ENCODE peak calls at places on chromosomes 13 and 19, in seven cellular contexts. A is left lung, Z is fibroblast of lung, R is keratinocyte, P is epithelial cell of esophagus, Q is upper lobe of right lung, N is AG10803. I is an unnamed sample.

GRCh38 chr13:37058801-37059135 is 720 bp downstream of the SUPT20H start:
- DNase-seq in A (no peak), Z (peak), R (no peak), P (peak), Q (no peak), N (no peak), I (no peak)

GRCh38 chr19:46700704-46701103 is 16.2 kb downstream of the PRKD2 start:
- DNase-seq in A (no peak), Z (no peak), R (no peak), P (no peak), Q (no peak), N (no peak), I (no peak)

GRCh38 chr13:87889241-87889640 is 218.1 kb downstream of the SLITRK5 start:
- DNase-seq in A (no peak), Z (no peak), R (no peak), P (no peak), Q (no peak), N (no peak), I (no peak)

GRCh38 chr13:29505950-29506349 is 89.5 kb downstream of the SLC7A1 start:
- DNase-seq in A (no peak), Z (no peak), R (no peak), P (no peak), Q (peak), N (no peak), I (no peak)

GRCh38 chr19:30253581-30253996 is 118.6 kb upstream of the ZNF536 start:
- DNase-seq in A (no peak), Z (no peak), R (no peak), P (no peak), Q (no peak), N (peak), I (no peak)

GRCh38 chr19:1240925-1241324 is 626 bp upstream of the ATP5F1D start:
- DNase-seq in A (no peak), Z (no peak), R (no peak), P (no peak), Q (no peak), N (no peak), I (no peak)

GRCh38 chr19:21474671-21475181 is 30.7 kb upstream of the ZNF429 start:
- DNase-seq in A (peak), Z (peak), R (no peak), P (peak), Q (peak), N (peak), I (peak)

GRCh38 chr13:25971499-25972145 is 80.2 kb downstream of the SHISA2 start:
- DNase-seq in A (no peak), Z (no peak), R (no peak), P (no peak), Q (no peak), N (no peak), I (no peak)

GRCh38 chr19:43362179-43362578 is 8.7 kb downstream of the CD177 start:
- DNase-seq in A (no peak), Z (peak), R (no peak), P (no peak), Q (no peak), N (no peak), I (no peak)

GRCh38 chr19:47699360-47699917 is 13.8 kb upstream of the EHD2 start:
- DNase-seq in A (no peak), Z (no peak), R (no peak), P (peak), Q (no peak), N (no peak), I (peak)

GRCh38 chr19:18014197-18014596 is 6.2 kb downstream of the ARRDC2 start:
- DNase-seq in A (no peak), Z (no peak), R (no peak), P (no peak), Q (no peak), N (no peak), I (no peak)

GRCh38 chr19:37087110-37087509 is 8.9 kb downstream of the ZNF420 start:
- DNase-seq in A (no peak), Z (no peak), R (no peak), P (no peak), Q (no peak), N (no peak), I (no peak)

GRCh38 chr13:77800219-77800618 is 102.7 kb downstream of the SLAIN1 start:
- DNase-seq in A (no peak), Z (peak), R (no peak), P (no peak), Q (no peak), N (peak), I (no peak)

GRCh38 chr13:88376762-88377388 is 705.7 kb downstream of the SLITRK5 start:
- DNase-seq in A (no peak), Z (no peak), R (no peak), P (peak), Q (no peak), N (no peak), I (no peak)

GRCh38 chr13:113458218-113459065 is 5.2 kb upstream of the ADPRHL1 start:
- DNase-seq in A (no peak), Z (peak), R (no peak), P (no peak), Q (peak), N (no peak), I (no peak)
- TF ChIP-seq CTCF in A (no peak), Z (peak), R (peak), P (peak), Q (peak), N (peak), I (no peak)

GRCh38 chr19:23420824-23421223 is 25.6 kb upstream of the ZNF91 start:
- DNase-seq in A (no peak), Z (no peak), R (no peak), P (no peak), Q (no peak), N (no peak), I (no peak)
- TF ChIP-seq CTCF in A (no peak), Z (no peak), R (peak), P (no peak), Q (no peak), N (no peak), I (no peak)

GRCh38 chr13:62019858-62020257 is 604.2 kb upstream of the PCDH20 start:
- DNase-seq in A (no peak), Z (no peak), R (no peak), P (no peak), Q (no peak), N (no peak), I (no peak)

GRCh38 chr13:62014299-62014698 is 598.6 kb upstream of the PCDH20 start:
- DNase-seq in A (no peak), Z (peak), R (no peak), P (peak), Q (no peak), N (no peak), I (no peak)
- TF ChIP-seq CTCF in A (no peak), Z (no peak), R (no peak), P (peak), Q (no peak), N (no peak), I (no peak)

DNA sequence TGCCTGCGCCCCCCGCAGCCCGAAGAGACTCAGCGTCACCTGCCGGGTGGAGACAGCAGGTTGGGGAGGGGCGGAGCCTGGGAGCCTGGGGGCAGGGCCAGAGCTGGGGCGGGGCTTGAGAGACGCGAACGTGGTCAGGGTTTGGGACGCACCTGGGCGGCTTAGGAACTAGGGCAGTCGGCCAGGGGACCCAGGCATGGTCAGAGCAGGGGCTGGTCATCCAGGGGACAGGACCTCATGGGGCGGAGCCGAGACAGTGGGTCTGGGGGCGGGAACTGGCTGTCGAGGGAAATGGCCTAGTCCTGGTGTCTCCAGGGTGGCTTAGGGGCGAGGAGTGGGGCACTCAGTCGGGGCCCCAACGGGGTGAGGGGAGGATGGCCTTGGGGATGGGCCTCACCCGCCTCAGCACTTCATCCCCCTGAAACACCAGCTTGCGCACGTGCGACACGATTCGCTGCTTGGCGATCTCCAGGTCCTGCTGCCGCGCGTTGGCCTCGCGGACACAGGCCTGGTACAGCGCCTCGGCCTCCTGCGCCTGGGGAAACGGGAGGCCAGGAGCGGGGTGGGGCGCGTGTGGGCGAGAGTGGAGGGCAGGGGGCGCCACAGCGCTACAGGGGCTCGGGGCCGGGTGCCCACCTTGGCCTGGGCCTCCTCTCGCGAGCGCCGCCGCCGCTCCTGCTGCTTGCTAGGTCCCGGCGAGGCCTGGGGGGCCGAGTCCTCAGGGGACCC is 5.8 kb downstream of the GMIP start:
- DNase-seq in A (no peak), Z (no peak), R (no peak), P (no peak), Q (no peak), N (no peak), I (no peak)
- TF ChIP-seq CTCF in A (no peak), Z (no peak), R (no peak), P (no peak), Q (no peak), N (no peak), I (no peak)

GRCh38 chr19:31562916-31563626 is 213.8 kb upstream of the TSHZ3 start:
- DNase-seq in A (no peak), Z (no peak), R (no peak), P (no peak), Q (no peak), N (no peak), I (no peak)
- TF ChIP-seq CTCF in A (no peak), Z (no peak), R (no peak), P (no peak), Q (no peak), N (no peak), I (no peak)

DNA sequence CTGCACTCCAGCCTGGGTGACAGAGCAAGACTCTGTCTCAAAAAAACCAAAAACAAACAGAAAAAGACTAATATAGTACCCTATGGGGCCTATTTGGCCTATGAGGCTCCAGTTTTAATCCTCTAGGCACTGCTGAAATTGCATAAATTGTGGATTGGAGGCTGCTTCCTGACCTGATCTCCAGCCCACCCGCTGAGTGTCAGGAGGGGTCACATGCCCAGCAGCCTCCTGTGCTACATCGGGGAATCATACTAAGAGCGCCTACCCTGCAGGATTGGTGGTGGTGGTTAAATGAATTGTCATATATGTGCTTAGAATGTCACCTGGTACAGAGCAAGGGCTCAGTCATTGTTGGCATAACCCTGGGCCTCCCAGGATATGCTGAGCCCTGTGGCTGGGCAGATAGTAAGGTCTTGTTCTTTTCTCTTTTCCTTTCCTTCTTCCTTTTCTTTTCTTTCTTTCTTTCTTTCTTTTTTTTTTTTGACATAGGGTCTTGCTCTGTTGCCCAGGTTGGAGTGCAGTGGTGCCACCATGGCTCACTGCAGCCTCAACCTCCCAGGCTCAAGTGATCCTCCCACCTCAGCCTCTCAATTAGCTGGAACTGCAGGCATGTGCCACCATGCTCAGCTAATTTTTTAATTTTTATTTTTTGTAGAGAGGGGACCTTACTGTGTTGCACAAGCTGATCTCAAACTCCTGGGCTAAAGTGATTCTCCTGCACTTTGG is 31.3 kb downstream of the LTBP4 start:
- DNase-seq in A (no peak), Z (no peak), R (no peak), P (no peak), Q (no peak), N (no peak), I (no peak)
- TF ChIP-seq CTCF in A (no peak), Z (no peak), R (no peak), P (no peak), Q (no peak), N (no peak), I (no peak)

GRCh38 chr19:38635483-38636399 is 11.7 kb upstream of the ACTN4 start:
- DNase-seq in A (no peak), Z (no peak), R (no peak), P (no peak), Q (no peak), N (no peak), I (peak)
- TF ChIP-seq CTCF in A (no peak), Z (no peak), R (no peak), P (no peak), Q (no peak), N (no peak), I (no peak)

GRCh38 chr13:44989071-44989889 is at the start of the genes GPALPP1 and NUFIP1:
- DNase-seq in A (peak), Z (peak), R (peak), P (peak), Q (peak), N (peak), I (peak)
- TF ChIP-seq CTCF in A (no peak), Z (peak), R (peak), P (peak), Q (no peak), N (peak), I (no peak)

DNA sequence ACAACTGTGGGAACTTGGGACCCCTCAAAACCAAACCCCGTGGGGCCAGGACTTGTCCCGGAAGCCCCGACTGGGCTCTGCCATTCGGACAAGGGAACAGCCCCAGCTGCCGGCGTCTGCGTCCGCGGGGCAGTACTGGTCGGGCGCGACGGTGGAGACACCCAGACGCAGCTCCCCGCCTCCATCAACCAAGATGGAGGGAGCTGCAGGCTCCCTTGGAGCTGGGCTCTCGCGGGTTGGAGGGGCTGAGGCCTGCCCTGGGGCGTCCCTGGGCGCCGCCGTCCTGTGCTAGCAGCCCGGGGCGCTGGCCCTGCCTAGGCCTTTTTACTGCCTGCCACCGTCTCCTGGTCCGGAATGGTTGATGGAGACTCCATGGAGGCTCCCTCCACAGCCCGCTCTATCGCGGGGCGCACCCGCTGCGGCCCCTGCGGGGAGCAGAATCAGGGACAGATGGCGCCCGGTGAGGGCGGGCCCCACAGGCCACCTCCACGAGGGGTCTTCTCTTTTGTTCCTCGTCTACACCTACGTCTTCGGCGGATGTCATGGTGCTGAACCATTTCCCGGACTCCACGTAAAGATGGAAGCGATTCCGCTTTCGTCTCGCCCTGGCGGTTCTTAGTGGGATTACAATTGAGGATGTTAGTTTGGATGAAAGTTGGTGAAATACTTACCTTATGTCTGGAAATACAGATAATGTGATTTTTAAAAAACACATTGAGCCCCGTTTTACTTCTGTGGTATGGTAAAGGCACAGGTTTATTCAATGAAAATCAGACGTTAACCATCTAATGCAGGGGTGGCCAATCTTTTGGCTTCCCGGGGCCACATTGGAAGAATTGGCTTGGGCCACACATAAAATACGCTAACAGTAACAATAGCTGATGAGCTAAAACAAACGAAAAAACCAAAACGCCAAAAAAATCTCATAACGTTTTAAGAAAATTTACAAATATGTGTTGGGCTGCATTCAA is 1.2 kb upstream of the ZMYM5 start:
- DNase-seq in A (peak), Z (peak), R (no peak), P (peak), Q (peak), N (peak), I (peak)
- TF ChIP-seq CTCF in A (peak), Z (peak), R (peak), P (peak), Q (peak), N (peak), I (peak)